ENCODE peak calls at places on chromosomes 2 and 18, in four cellular contexts. A, Q, I and M are unnamed samples.

GRCh38 chr2:12722445-12723316 is 5.9 kb downstream of the TRIB2 start:
- DNase-seq in A (no peak), Q (no peak), I (no peak), M (no peak)

GRCh38 chr2:110946892-110947291 is 173.8 kb upstream of the BCL2L11 start:
- DNase-seq in A (no peak), Q (no peak), I (no peak), M (no peak)

GRCh38 chr2:73112026-73112912 is 479 bp downstream of the RAB11FIP5 start:
- DNase-seq in A (no peak), Q (peak; percentile 75), I (no peak), M (no peak)

GRCh38 chr2:72893594-72894319 is 6.5 kb downstream of the SPR start:
- DNase-seq in A (peak; percentile 51), Q (peak; percentile 88), I (peak; percentile 55), M (peak; percentile 36)

GRCh38 chr2:190136259-190136658 is 73.7 kb upstream of the MSTN start:
- DNase-seq in A (no peak), Q (no peak), I (no peak), M (no peak)

GRCh38 chr2:25165992-25166618 is 2.3 kb downstream of the POMC start:
- DNase-seq in A (peak; percentile 58), Q (peak; percentile 65), I (peak; percentile 49), M (peak; percentile 54)

GRCh38 chr2:59449264-59449663 is 1104.2 kb downstream of the BCL11A start:
- DNase-seq in A (no peak), Q (no peak), I (no peak), M (no peak)

GRCh38 chr2:186919272-186919671 is 70.3 kb upstream of the ZSWIM2 start:
- DNase-seq in A (no peak), Q (no peak), I (no peak), M (no peak)

GRCh38 chr2:190110131-190110530 is 47.6 kb upstream of the MSTN start:
- DNase-seq in A (no peak), Q (no peak), I (no peak), M (no peak)

GRCh38 chr2:217993055-217993645 is 9.6 kb downstream of the TNS1 start:
- DNase-seq in A (no peak), Q (no peak), I (no peak), M (no peak)
- TF ChIP-seq POLR2A in A (no peak), Q (no peak), I (no peak), M (no peak)

GRCh38 chr2:88099798-88100488 is 27.9 kb downstream of the FABP1 start:
- DNase-seq in A (no peak), Q (peak; percentile 92), I (no peak), M (no peak)
- TF ChIP-seq TAF1 in A (no peak), Q (peak; percentile 19), I (no peak), M (no peak)

GRCh38 chr2:181891258-181891965 is at the start of gene ITPRID2:
- DNase-seq in A (peak; percentile 86), Q (no peak), I (no peak), M (peak; percentile 82)
- TF ChIP-seq POLR2A in A (no peak), Q (no peak), I (peak; percentile 65), M (no peak)

GRCh38 chr2:5507374-5507773 is 184.8 kb upstream of the SOX11 start:
- DNase-seq in A (no peak), Q (no peak), I (no peak), M (no peak)
- TF ChIP-seq TAF1 in A (no peak), Q (no peak), I (no peak), M (no peak)

GRCh38 chr18:37207343-37207742 is 358.3 kb downstream of the CELF4 start:
- DNase-seq in A (no peak), Q (no peak), I (no peak), M (no peak)

DNA sequence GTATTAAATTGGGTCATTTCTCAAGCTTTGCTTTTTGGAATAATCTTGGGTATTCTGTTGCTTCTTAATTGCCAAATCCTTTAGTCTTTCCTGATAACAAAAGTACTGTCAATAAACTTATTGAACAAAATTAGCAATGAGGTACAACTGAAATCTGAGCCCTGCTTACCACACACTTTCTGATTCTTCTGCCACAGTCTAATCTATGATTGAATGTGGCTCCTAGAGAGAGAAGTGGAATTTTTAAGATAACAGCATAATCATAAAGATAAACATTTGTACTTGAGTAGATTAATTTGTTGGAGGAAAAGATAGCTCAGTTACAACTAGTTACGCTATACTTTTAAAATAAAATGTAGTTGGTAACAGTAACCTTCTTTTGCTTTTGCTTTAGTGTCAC is 354.8 kb downstream of the CELF4 start:
- DNase-seq in A (no peak), Q (no peak), I (no peak), M (no peak)
- TF ChIP-seq POLR2A in A (no peak), Q (no peak), I (no peak), M (no peak)

GRCh38 chr2:133847591-133847990 is 279.3 kb upstream of the NCKAP5 start:
- DNase-seq in A (no peak), Q (no peak), I (no peak), M (no peak)
- TF ChIP-seq TAF1 in A (no peak), Q (no peak), I (no peak), M (no peak)

DNA sequence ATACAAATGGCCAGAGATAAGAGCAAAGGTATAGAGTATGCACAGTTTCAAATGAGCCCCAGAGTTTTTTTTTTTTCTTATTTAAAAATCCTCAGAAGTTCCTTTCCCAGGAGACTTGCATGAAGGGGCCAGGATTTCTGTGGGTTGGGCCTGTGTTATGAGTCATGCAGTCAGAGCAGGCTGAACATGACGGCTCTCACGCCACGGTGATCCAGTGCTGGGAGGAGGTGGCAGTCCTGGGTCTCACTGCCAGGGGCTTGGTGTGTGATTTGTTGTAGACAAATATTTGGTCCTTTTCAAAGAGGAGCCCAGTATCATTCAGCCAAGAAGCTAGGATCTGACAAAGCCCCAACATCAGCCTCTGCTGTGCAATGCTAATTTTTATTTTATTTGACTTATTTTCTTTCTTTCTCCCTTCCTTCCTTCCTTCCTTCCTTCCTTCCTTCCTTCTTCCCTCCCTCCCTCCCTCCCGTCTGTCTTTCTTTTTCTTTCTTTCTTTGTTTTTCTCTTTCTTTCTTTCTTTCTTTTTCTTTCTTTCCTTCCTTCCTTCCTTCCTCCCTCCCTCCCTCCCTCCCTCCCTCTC is 10.4 kb upstream of the KCNE4 start:
- DNase-seq in A (no peak), Q (no peak), I (no peak), M (no peak)
- TF ChIP-seq POLR2A in A (no peak), Q (no peak), I (no peak), M (no peak)

GRCh38 chr2:40394597-40394996 is 57.3 kb downstream of the SLC8A1 start:
- DNase-seq in A (no peak), Q (no peak), I (no peak), M (no peak)

GRCh38 chr2:40397720-40398119 is 54.2 kb downstream of the SLC8A1 start:
- DNase-seq in A (no peak), Q (no peak), I (no peak), M (no peak)

GRCh38 chr2:40400336-40400953 is 51.4 kb downstream of the SLC8A1 start:
- DNase-seq in A (no peak), Q (no peak), I (no peak), M (no peak)

GRCh38 chr2:40394030-40394429 is 57.9 kb downstream of the SLC8A1 start:
- DNase-seq in A (no peak), Q (no peak), I (no peak), M (no peak)

GRCh38 chr2:40395169-40396023 is 56.5 kb downstream of the SLC8A1 start:
- DNase-seq in A (no peak), Q (no peak), I (no peak), M (no peak)
- TF ChIP-seq TAF1 in A (no peak), Q (no peak), I (no peak), M (no peak)

DNA sequence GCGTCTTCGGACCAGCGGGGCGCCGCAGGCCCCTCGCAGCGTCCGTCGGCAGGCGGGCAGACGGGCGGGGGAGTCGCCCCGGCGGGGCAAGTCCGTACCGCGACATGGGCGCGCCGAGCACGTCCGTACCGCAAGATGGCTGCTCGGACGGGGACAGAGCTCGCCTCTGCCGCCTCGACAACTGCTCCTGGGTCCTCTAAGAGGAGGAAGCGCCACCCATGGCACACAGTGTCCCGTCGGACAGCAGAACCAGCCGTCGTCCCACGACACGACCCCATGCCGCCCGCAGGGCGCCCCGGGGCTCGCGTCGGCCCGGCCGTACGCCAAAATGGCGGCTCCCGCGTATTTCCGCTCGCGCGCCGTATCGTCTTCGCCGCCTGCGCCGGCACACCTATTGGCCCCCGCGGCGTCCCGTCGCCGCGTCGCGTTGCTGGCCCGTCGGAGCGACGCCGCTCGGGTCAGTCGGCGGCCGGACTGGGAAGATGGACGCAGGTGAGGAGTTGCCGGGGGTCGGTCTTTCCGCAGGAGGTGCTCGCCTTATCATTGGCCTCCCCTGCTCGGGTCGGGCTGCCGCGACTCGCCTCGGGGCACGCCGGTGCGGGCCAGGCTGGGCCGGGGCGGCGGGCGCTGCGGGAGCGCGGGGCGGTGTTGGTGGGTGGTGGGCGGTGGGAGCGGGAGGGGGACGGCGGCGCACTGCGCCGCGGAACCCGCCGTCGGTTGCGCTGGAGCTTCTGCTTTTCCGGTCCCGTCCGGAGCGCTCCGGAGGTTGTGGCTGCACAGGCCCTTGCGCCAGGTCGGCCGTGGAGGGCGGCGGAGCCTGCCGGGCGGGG is at the start of gene ATG4B:
- DNase-seq in A (peak; percentile 87), Q (peak; percentile 90), I (peak; percentile 44), M (peak; percentile 88)
- TF ChIP-seq POLR2A in A (peak; percentile 84), Q (peak; percentile 92), I (peak; percentile 92), M (peak; percentile 91)